ENCODE peak calls at places on chromosomes 2 and 18, in five cellular contexts. S is T-helper 1 cell; O is GM20000; M is stimulated activated CD8-positive, alpha-beta memory T cell treated with anti-CD3 and anti-CD28 coated beads, Interleukin-15, amount 100 ng/mL, for 48 hours; B is neural crest cell. T is an unnamed sample.

GRCh38 chr2:168912466-168913170 is 11.5 kb downstream of the G6PC2 start:
- DNase-seq in S (no peak), O (no peak), M (no peak), B (no peak), T (no peak)

GRCh38 chr2:9168851-9169250 is 37.8 kb upstream of the ASAP2 start:
- DNase-seq in S (no peak), O (no peak), M (no peak), B (no peak), T (no peak)

GRCh38 chr2:66571873-66572272 is 136.9 kb downstream of the MEIS1 start:
- DNase-seq in S (no peak), O (no peak), M (no peak), B (no peak), T (no peak)

GRCh38 chr2:60512063-60512622 is 41.3 kb downstream of the BCL11A start:
- DNase-seq in S (no peak), O (no peak), M (no peak), B (no peak), T (no peak)

GRCh38 chr2:241123816-241124536 is 21.9 kb upstream of the MTERF4 start:
- DNase-seq in S (peak; percentile 65), O (no peak), M (peak; percentile 45), B (no peak), T (peak; percentile 62)

GRCh38 chr2:100274566-100275199 is 47.6 kb downstream of the LONRF2 start:
- DNase-seq in S (no peak), O (no peak), M (no peak), B (no peak), T (no peak)

GRCh38 chr18:9828794-9829712 is 56.7 kb upstream of the TXNDC2 start:
- DNase-seq in S (no peak), O (no peak), M (no peak), B (no peak), T (no peak)

GRCh38 chr2:41033127-41033526 is 581.2 kb upstream of the SLC8A1 start:
- DNase-seq in S (no peak), O (no peak), M (no peak), B (no peak), T (no peak)

GRCh38 chr2:212274215-212274614 is 264.4 kb downstream of the ERBB4 start:
- DNase-seq in S (no peak), O (no peak), M (no peak), B (no peak), T (no peak)

GRCh38 chr2:163664610-163665009 is 71.2 kb downstream of the FIGN start:
- DNase-seq in S (no peak), O (no peak), M (no peak), B (no peak), T (no peak)

GRCh38 chr18:49546719-49547273 is 15.1 kb upstream of the LIPG start:
- DNase-seq in S (no peak), O (no peak), M (no peak), B (no peak), T (no peak)

GRCh38 chr2:238886453-238887094 is 38.7 kb downstream of the TWIST2 start:
- DNase-seq in S (no peak), O (no peak), M (no peak), B (no peak), T (no peak)

GRCh38 chr2:240926516-240927389 is 20.6 kb downstream of the CROCC2 start:
- DNase-seq in S (no peak), O (no peak), M (no peak), B (no peak), T (no peak)

GRCh38 chr18:68456985-68457384 is 257.9 kb downstream of the TMX3 start:
- DNase-seq in S (no peak), O (no peak), M (no peak), B (no peak), T (no peak)

GRCh38 chr2:144183744-144184143 is 336.2 kb downstream of the ZEB2 start:
- DNase-seq in S (peak; percentile 97), O (peak; percentile 21), M (peak; percentile 72), B (no peak), T (peak; percentile 59)

GRCh38 chr2:235934059-235934896 is 233.9 kb downstream of the GBX2 start:
- DNase-seq in S (no peak), O (no peak), M (no peak), B (no peak), T (no peak)

GRCh38 chr2:64609229-64609994 is 44.3 kb downstream of the SERTAD2 start:
- DNase-seq in S (peak; percentile 69), O (peak; percentile 94), M (peak; percentile 56), B (peak; percentile 57), T (peak; percentile 73)

GRCh38 chr2:237702439-237703397 is 75.3 kb downstream of the LRRFIP1 start:
- DNase-seq in S (peak; percentile 54), O (no peak), M (no peak), B (no peak), T (no peak)

GRCh38 chr18:26335139-26335933 is 109.1 kb downstream of the TAF4B start:
- DNase-seq in S (no peak), O (no peak), M (no peak), B (no peak), T (no peak)

GRCh38 chr2:98892871-98893270 is 43.2 kb downstream of the CRACDL start:
- DNase-seq in S (no peak), O (no peak), M (no peak), B (no peak), T (no peak)

T was measured in CD8-positive, alpha-beta T cell.